ENCODE peak calls at places on chromosome 19, in five cellular contexts. One of them, this sample, is unnamed. For H3K4me1, the result is how much of the 10 kb centered on the place peaks cover.

GRCh38 chr19:50819636-50820035 is 4.0 kb downstream of the KLK1 start:
- DNase-seq in A549: no peak
- DNase-seq in breast epithelium: no peak
- DNase-seq in body of pancreas: no peak
- DNase-seq in cardiac muscle cell: no peak
- DNase-seq in this sample: no peak

GRCh38 chr19:46428278-46429141 is at the start of gene PNMA8C:
- DNase-seq in body of pancreas: peak
- DNase-seq in breast epithelium: no peak
- DNase-seq in cardiac muscle cell: peak
- DNase-seq in A549: no peak
- DNase-seq in this sample: no peak

GRCh38 chr19:21202865-21203494 is 61.1 kb downstream of the ZNF431 start:
- DNase-seq in breast epithelium: no peak
- DNase-seq in A549: peak
- DNase-seq in body of pancreas: peak
- DNase-seq in cardiac muscle cell: peak
- DNase-seq in this sample: no peak

GRCh38 chr19:49335071-49335783 is at the start of gene CD37:
- DNase-seq in body of pancreas: no peak
- DNase-seq in A549: no peak
- DNase-seq in cardiac muscle cell: no peak
- DNase-seq in breast epithelium: peak
- DNase-seq in this sample: no peak

GRCh38 chr19:38229585-38230073 is 5.6 kb upstream of the DPF1 start:
- DNase-seq in breast epithelium: no peak
- DNase-seq in body of pancreas: peak
- DNase-seq in cardiac muscle cell: peak
- DNase-seq in A549: peak
- DNase-seq in this sample: no peak

GRCh38 chr19:47112166-47112663 is 1.4 kb downstream of the ZC3H4 start:
- DNase-seq in A549: peak
- DNase-seq in body of pancreas: peak
- DNase-seq in breast epithelium: peak
- DNase-seq in cardiac muscle cell: peak
- DNase-seq in this sample: peak

GRCh38 chr19:15464394-15465385 is at the start of gene RASAL3:
- DNase-seq in breast epithelium: no peak
- DNase-seq in A549: no peak
- DNase-seq in body of pancreas: no peak
- DNase-seq in cardiac muscle cell: peak
- DNase-seq in this sample: no peak

GRCh38 chr19:47613165-47614146 is 4.5 kb downstream of the BICRA start:
- DNase-seq in A549: no peak
- DNase-seq in cardiac muscle cell: peak
- DNase-seq in breast epithelium: no peak
- DNase-seq in body of pancreas: no peak
- DNase-seq in this sample: no peak

GRCh38 chr19:36128392-36128736 is 11.5 kb upstream of the CAPNS1 start:
- DNase-seq in A549: no peak
- DNase-seq in body of pancreas: no peak
- DNase-seq in breast epithelium: no peak
- DNase-seq in cardiac muscle cell: no peak
- DNase-seq in this sample: no peak

GRCh38 chr19:10289167-10289835 is 451 bp upstream of the ICAM5 start:
- DNase-seq in body of pancreas: no peak
- DNase-seq in A549: no peak
- DNase-seq in cardiac muscle cell: peak
- DNase-seq in breast epithelium: no peak
- DNase-seq in this sample: no peak

GRCh38 chr19:4534836-4535658 is at the start of gene PLIN5:
- DNase-seq in A549: peak
- DNase-seq in body of pancreas: peak
- DNase-seq in breast epithelium: peak
- DNase-seq in cardiac muscle cell: peak
- DNase-seq in this sample: peak

GRCh38 chr19:39372047-39372802 is 18.7 kb downstream of the PAF1 start:
- DNase-seq in A549: no peak
- DNase-seq in cardiac muscle cell: peak
- DNase-seq in body of pancreas: peak
- DNase-seq in breast epithelium: peak
- DNase-seq in this sample: peak

GRCh38 chr19:10812196-10812595 is 23.8 kb downstream of the TMED1 start:
- DNase-seq in A549: no peak
- DNase-seq in cardiac muscle cell: no peak
- DNase-seq in breast epithelium: no peak
- DNase-seq in body of pancreas: no peak
- DNase-seq in this sample: no peak

GRCh38 chr19:23440207-23440606 is 44.9 kb upstream of the ZNF91 start:
- DNase-seq in breast epithelium: no peak
- DNase-seq in body of pancreas: no peak
- DNase-seq in cardiac muscle cell: no peak
- DNase-seq in A549: peak
- DNase-seq in this sample: no peak

GRCh38 chr19:54921082-54921481 is 15.1 kb downstream of the NCR1 start:
- DNase-seq in breast epithelium: no peak
- DNase-seq in body of pancreas: no peak
- DNase-seq in cardiac muscle cell: no peak
- DNase-seq in A549: no peak
- DNase-seq in this sample: no peak

GRCh38 chr19:54918499-54918898 is 12.6 kb downstream of the NCR1 start:
- DNase-seq in A549: no peak
- DNase-seq in body of pancreas: no peak
- DNase-seq in breast epithelium: no peak
- DNase-seq in cardiac muscle cell: no peak
- DNase-seq in this sample: no peak

DNA sequence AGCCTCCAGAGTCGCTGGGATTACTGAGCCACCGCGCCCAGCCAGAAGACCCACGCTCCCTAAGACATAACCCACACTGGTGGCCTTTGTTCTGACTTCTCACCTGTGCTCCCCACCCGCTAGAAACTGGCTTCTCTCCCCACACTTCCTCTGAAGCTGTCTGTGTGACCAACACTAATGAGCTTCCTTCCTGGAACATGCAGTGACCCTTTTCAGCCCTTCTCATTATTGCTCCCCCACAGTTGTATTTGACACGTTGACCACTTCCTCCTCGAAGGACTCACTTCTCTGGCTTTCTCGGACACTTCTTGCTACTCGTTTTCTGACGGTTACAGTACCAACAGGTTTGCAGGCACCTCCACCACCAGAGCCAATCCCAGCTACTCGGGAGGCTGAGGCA is 10.9 kb downstream of the NCR1 start:
- DNase-seq in A549: no peak
- DNase-seq in breast epithelium: no peak
- DNase-seq in body of pancreas: no peak
- DNase-seq in cardiac muscle cell: no peak
- DNase-seq in this sample: no peak
- H3K4me1 ChIP-seq in A549: under half
- H3K4me1 ChIP-seq in breast epithelium: under half
- H3K4me1 ChIP-seq in body of pancreas: under half
- H3K4me1 ChIP-seq in cardiac muscle cell: under half
- H3K4me1 ChIP-seq in this sample: under half

GRCh38 chr19:27971869-27972268 is 1241.1 kb downstream of the UQCRFS1 start:
- DNase-seq in A549: no peak
- DNase-seq in body of pancreas: no peak
- DNase-seq in breast epithelium: no peak
- DNase-seq in cardiac muscle cell: no peak
- DNase-seq in this sample: no peak

GRCh38 chr19:27972291-27973040 is 1240.5 kb downstream of the UQCRFS1 start:
- DNase-seq in body of pancreas: no peak
- DNase-seq in breast epithelium: no peak
- DNase-seq in cardiac muscle cell: peak
- DNase-seq in A549: no peak
- DNase-seq in this sample: no peak

GRCh38 chr19:27971071-27971470 is 1241.9 kb downstream of the UQCRFS1 start:
- DNase-seq in cardiac muscle cell: peak
- DNase-seq in A549: no peak
- DNase-seq in body of pancreas: no peak
- DNase-seq in breast epithelium: no peak
- DNase-seq in this sample: no peak

GRCh38 chr19:27975419-27976005 is 1237.4 kb downstream of the UQCRFS1 start:
- DNase-seq in A549: no peak
- DNase-seq in cardiac muscle cell: no peak
- DNase-seq in breast epithelium: no peak
- DNase-seq in body of pancreas: no peak
- DNase-seq in this sample: no peak

DNA sequence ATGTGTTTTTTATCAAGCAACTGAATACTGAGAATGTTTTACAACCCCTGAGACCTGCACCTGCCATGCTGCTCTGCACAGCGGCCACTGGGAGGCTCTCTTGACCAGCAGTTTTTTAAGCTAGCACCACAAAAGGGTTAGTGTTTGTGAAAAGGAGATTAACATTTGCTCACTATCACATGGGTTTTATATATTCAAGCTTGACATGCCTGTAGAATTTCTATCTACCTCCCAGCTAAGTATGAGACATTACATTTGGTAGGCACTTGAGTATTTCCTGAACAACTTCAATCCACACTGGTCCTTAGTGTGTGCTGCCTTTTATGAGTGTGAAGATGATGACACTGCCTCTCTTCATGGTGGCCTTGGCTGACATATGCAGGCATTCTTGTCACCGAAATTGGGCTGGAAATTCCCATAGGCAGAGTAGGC is 1238.9 kb downstream of the UQCRFS1 start:
- DNase-seq in breast epithelium: no peak
- DNase-seq in body of pancreas: peak
- DNase-seq in cardiac muscle cell: peak
- DNase-seq in A549: peak
- DNase-seq in this sample: no peak
- TF ChIP-seq CTCF in breast epithelium: no peak
- TF ChIP-seq CTCF in body of pancreas: peak
- TF ChIP-seq CTCF in cardiac muscle cell: peak
- TF ChIP-seq CTCF in A549: peak
- TF ChIP-seq CTCF in this sample: peak

GRCh38 chr19:41327076-41327475 is 17.1 kb downstream of the CCDC97 start:
- DNase-seq in body of pancreas: no peak
- DNase-seq in A549: no peak
- DNase-seq in breast epithelium: no peak
- DNase-seq in cardiac muscle cell: no peak
- DNase-seq in this sample: no peak
- H3K4me1 ChIP-seq in body of pancreas: under half
- H3K4me1 ChIP-seq in A549: half or more
- H3K4me1 ChIP-seq in breast epithelium: under half
- H3K4me1 ChIP-seq in cardiac muscle cell: under half
- H3K4me1 ChIP-seq in this sample: under half

GRCh38 chr19:1943661-1944087 is 2.7 kb downstream of the CSNK1G2 start:
- DNase-seq in A549: no peak
- DNase-seq in body of pancreas: no peak
- DNase-seq in cardiac muscle cell: no peak
- DNase-seq in breast epithelium: no peak
- DNase-seq in this sample: no peak

GRCh38 chr19:1944088-1944915 is 3.3 kb downstream of the CSNK1G2 start:
- DNase-seq in A549: no peak
- DNase-seq in body of pancreas: peak
- DNase-seq in cardiac muscle cell: no peak
- DNase-seq in breast epithelium: no peak
- DNase-seq in this sample: no peak

GRCh38 chr19:1947651-1948209 is 6.8 kb downstream of the CSNK1G2 start:
- DNase-seq in breast epithelium: no peak
- DNase-seq in body of pancreas: no peak
- DNase-seq in A549: no peak
- DNase-seq in cardiac muscle cell: no peak
- DNase-seq in this sample: no peak

GRCh38 chr19:1944916-1945561 is 4.1 kb downstream of the CSNK1G2 start:
- DNase-seq in body of pancreas: no peak
- DNase-seq in cardiac muscle cell: no peak
- DNase-seq in breast epithelium: no peak
- DNase-seq in A549: no peak
- DNase-seq in this sample: no peak

DNA sequence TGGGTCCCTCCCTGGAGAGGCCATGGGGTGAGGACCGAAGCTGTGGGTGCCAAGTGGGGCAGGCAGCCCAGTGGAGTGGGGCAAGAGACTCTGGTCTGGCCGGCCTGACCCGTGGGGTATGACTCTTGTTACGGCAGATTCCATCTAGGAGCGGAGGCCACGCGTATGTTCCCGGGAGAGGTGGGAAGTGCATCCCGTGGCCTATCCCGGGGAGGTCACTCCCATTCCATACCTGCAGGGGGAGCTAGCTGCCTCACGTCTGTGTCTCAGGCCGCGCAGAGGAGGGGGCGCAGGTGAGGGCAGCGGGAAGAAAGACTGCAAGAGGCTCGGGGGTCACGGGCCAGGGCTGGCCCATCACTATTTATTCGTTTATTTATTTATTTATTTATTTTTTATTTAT is 4.9 kb downstream of the CSNK1G2 start:
- DNase-seq in cardiac muscle cell: peak
- DNase-seq in A549: peak
- DNase-seq in body of pancreas: peak
- DNase-seq in breast epithelium: no peak
- DNase-seq in this sample: no peak
- TF ChIP-seq CTCF in cardiac muscle cell: peak
- TF ChIP-seq CTCF in A549: peak
- TF ChIP-seq CTCF in body of pancreas: peak
- TF ChIP-seq CTCF in breast epithelium: no peak
- TF ChIP-seq CTCF in this sample: peak

DNA sequence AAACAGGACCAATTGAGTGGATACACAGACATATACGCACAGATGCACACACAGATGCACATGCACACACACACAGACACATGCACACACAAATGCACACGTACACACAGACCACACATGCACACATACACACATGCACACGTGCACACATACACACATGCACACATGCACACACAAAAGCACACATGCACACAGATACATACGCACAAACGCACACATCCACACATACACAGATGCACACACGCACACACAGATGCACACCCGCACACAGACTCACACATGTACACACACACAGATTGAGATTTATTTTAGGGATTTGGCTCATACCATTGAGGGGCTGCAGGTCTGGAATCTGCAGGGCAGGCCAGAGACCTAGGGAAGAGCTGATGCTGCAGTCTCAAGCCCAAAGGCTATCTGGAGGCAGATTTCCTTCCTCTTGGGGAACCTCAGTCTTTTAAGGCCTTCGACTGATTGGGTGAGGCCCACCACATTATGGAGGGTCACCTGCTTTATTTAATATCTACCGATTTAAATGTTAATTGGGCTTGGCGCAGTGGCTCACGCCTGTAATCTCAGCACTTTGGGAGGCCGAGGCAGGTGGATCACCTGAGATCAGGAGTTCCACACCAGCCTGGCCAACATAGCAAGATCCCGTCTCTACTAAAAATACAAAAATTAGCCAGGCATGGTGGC is 22.6 kb downstream of the TMPRSS9 start:
- DNase-seq in body of pancreas: no peak
- DNase-seq in cardiac muscle cell: no peak
- DNase-seq in breast epithelium: no peak
- DNase-seq in A549: no peak
- DNase-seq in this sample: no peak
- H3K4me1 ChIP-seq in body of pancreas: under half
- H3K4me1 ChIP-seq in cardiac muscle cell: under half
- H3K4me1 ChIP-seq in breast epithelium: under half
- H3K4me1 ChIP-seq in A549: under half
- H3K4me1 ChIP-seq in this sample: under half

GRCh38 chr19:28601723-28602440 is 611.1 kb downstream of the UQCRFS1 start:
- DNase-seq in cardiac muscle cell: no peak
- DNase-seq in A549: no peak
- DNase-seq in breast epithelium: no peak
- DNase-seq in body of pancreas: no peak
- DNase-seq in this sample: no peak
- TF ChIP-seq CTCF in cardiac muscle cell: no peak
- TF ChIP-seq CTCF in A549: no peak
- TF ChIP-seq CTCF in breast epithelium: no peak
- TF ChIP-seq CTCF in body of pancreas: no peak
- TF ChIP-seq CTCF in this sample: no peak

GRCh38 chr19:1157931-1158884 is 15.9 kb downstream of the SBNO2 start:
- DNase-seq in A549: no peak
- DNase-seq in breast epithelium: no peak
- DNase-seq in cardiac muscle cell: no peak
- DNase-seq in body of pancreas: no peak
- DNase-seq in this sample: no peak
- H3K4me1 ChIP-seq in A549: half or more
- H3K4me1 ChIP-seq in breast epithelium: under half
- H3K4me1 ChIP-seq in cardiac muscle cell: under half
- H3K4me1 ChIP-seq in body of pancreas: under half
- H3K4me1 ChIP-seq in this sample: under half